ENCODE peak calls at places on chromosome 22, in five cellular contexts. K, I, E, U and C are unnamed samples.

GRCh38 chr22:38935023-38935422 is 22.4 kb upstream of the APOBEC3A start:
- DNase-seq in K (no peak), I (peak; percentile 83), E (no peak), U (peak; percentile 53), C (no peak)

GRCh38 chr22:20111045-20111688 is 4.7 kb upstream of the RANBP1 start:
- DNase-seq in K (peak; percentile 75), I (no peak), E (peak; percentile 57), U (no peak), C (peak; percentile 87)

GRCh38 chr22:46777609-46777970 is 15.1 kb downstream of the TBC1D22A start:
- DNase-seq in K (no peak), I (peak; percentile 9), E (no peak), U (no peak), C (no peak)

GRCh38 chr22:19965771-19966709 is 24.4 kb upstream of the TXNRD2 start:
- DNase-seq in K (peak; percentile 71), I (peak; percentile 59), E (peak; percentile 35), U (peak; percentile 28), C (peak; percentile 83)

GRCh38 chr22:17137861-17138425 is 16.8 kb upstream of the TMEM121B start:
- DNase-seq in K (no peak), I (no peak), E (no peak), U (no peak), C (no peak)

GRCh38 chr22:29269731-29270474 is 1.8 kb downstream of the EWSR1 start:
- DNase-seq in K (no peak), I (no peak), E (peak; percentile 20), U (no peak), C (no peak)

GRCh38 chr22:49951001-49951677 is 9.4 kb upstream of the PIM3 start:
- DNase-seq in K (no peak), I (no peak), E (no peak), U (no peak), C (no peak)

GRCh38 chr22:46800102-46800857 is 37.8 kb downstream of the TBC1D22A start:
- DNase-seq in K (no peak), I (no peak), E (no peak), U (no peak), C (no peak)

GRCh38 chr22:39292002-39292401 is 27.4 kb downstream of the RPL3 start:
- DNase-seq in K (peak; percentile 35), I (no peak), E (no peak), U (no peak), C (no peak)

GRCh38 chr22:43225609-43226008 is 38.7 kb upstream of the TTLL12 start:
- DNase-seq in K (no peak), I (no peak), E (peak; percentile 34), U (no peak), C (no peak)

GRCh38 chr22:24184057-24184798 is 2.9 kb downstream of the SUSD2 start:
- DNase-seq in K (no peak), I (no peak), E (no peak), U (no peak), C (no peak)

GRCh38 chr22:46969491-46969890 is 207.0 kb downstream of the TBC1D22A start:
- DNase-seq in K (no peak), I (no peak), E (no peak), U (no peak), C (no peak)

GRCh38 chr22:44828193-44828592 is 75.8 kb downstream of the ARHGAP8 start:
- DNase-seq in K (peak; percentile 82), I (no peak), E (no peak), U (no peak), C (no peak)

GRCh38 chr22:36083056-36083455 is 54.4 kb upstream of the RBFOX2 start:
- DNase-seq in K (no peak), I (no peak), E (no peak), U (no peak), C (no peak)

GRCh38 chr22:36145881-36146280 is 14.7 kb downstream of the APOL3 start:
- DNase-seq in K (no peak), I (no peak), E (peak; percentile 60), U (no peak), C (no peak)

GRCh38 chr22:27704581-27704980 is 97.0 kb downstream of the MN1 start:
- DNase-seq in K (no peak), I (no peak), E (no peak), U (no peak), C (no peak)

GRCh38 chr22:43946391-43946680 is 8.9 kb upstream of the SAMM50 start:
- DNase-seq in K (no peak), I (no peak), E (no peak), U (no peak), C (no peak)

GRCh38 chr22:40407831-40408717 is 37.7 kb downstream of the SGSM3 start:
- DNase-seq in K (no peak), I (no peak), E (no peak), U (no peak), C (no peak)

GRCh38 chr22:20634560-20635226 is 127.3 kb downstream of the MED15 start:
- DNase-seq in K (no peak), I (no peak), E (no peak), U (no peak), C (no peak)

GRCh38 chr22:23538502-23538860 is 41.6 kb downstream of the IGLL1 start:
- DNase-seq in K (no peak), I (no peak), E (no peak), U (no peak), C (no peak)

GRCh38 chr22:44455151-44455962 is 42.7 kb downstream of the RTL6 start:
- DNase-seq in K (no peak), I (no peak), E (no peak), U (no peak), C (no peak)

GRCh38 chr22:22026157-22026831 is 43.7 kb upstream of the TOP3B start:
- DNase-seq in K (no peak), I (no peak), E (no peak), U (no peak), C (no peak)

GRCh38 chr22:38792833-38793232 is 1.1 kb downstream of the DNAL4 start:
- DNase-seq in K (no peak), I (no peak), E (peak; percentile 27), U (no peak), C (no peak)

GRCh38 chr22:43370045-43370444 is 26.9 kb upstream of the SCUBE1 start:
- DNase-seq in K (peak; percentile 54), I (no peak), E (no peak), U (no peak), C (no peak)

GRCh38 chr22:30453731-30454510 is 17.9 kb downstream of the SEC14L3 start:
- DNase-seq in K (no peak), I (no peak), E (peak; percentile 51), U (no peak), C (no peak)